ENCODE peak calls at places on chromosome 15, in four cellular contexts. D, U, C and N are unnamed samples.
A peak's percentile ranks its signal among the peaks of the same experiment; 100 is the strongest.

GRCh38 chr15:62495670-62496328 is 330.7 kb upstream of the C2CD4B start:
- DNase-seq in U (no peak), D (peak; percentile 80), C (no peak), N (peak; percentile 43)

GRCh38 chr15:99707481-99708270 is 25.6 kb downstream of the LYSMD4 start:
- DNase-seq in D (peak; percentile 61), U (no peak), C (no peak), N (no peak)

GRCh38 chr15:28167042-28167441 is 67.9 kb upstream of the OCA2 start:
- DNase-seq in C (no peak), U (no peak), D (no peak), N (no peak)

GRCh38 chr15:96051598-96051997 is 278.9 kb upstream of the NR2F2 start:
- DNase-seq in C (no peak), D (no peak), U (no peak), N (no peak)

GRCh38 chr15:34755419-34755773 is 598 bp upstream of the GJD2 start:
- DNase-seq in C (no peak), U (no peak), D (no peak), N (no peak)

GRCh38 chr15:96340611-96341464 is 10.3 kb downstream of the NR2F2 start:
- DNase-seq in D (peak; percentile 71), U (no peak), C (no peak), N (no peak)

GRCh38 chr15:80885180-80885579 is 104.4 kb downstream of the MESD start:
- DNase-seq in U (no peak), C (no peak), D (no peak), N (no peak)

GRCh38 chr15:69012761-69013364 is 1.6 kb upstream of the NOX5 start:
- DNase-seq in U (no peak), C (no peak), D (no peak), N (no peak)

GRCh38 chr15:68445351-68445750 is 13.4 kb upstream of the ITGA11 start:
- DNase-seq in D (no peak), U (no peak), C (no peak), N (no peak)

GRCh38 chr15:51341366-51342248 is at the start of gene GLDN:
- DNase-seq in C (no peak), U (no peak), D (peak; percentile 12), N (no peak)

GRCh38 chr15:45704329-45705249 is 69.8 kb downstream of the SQOR start:
- DNase-seq in D (peak; percentile 57), C (no peak), U (peak; percentile 51), N (no peak)

GRCh38 chr15:36931434-36931833 is 168.9 kb downstream of the MEIS2 start:
- DNase-seq in D (no peak), U (no peak), C (no peak), N (no peak)

GRCh38 chr15:55856506-55856905 is 113.6 kb upstream of the PRTG start:
- DNase-seq in U (no peak), C (no peak), D (peak; percentile 54), N (peak; percentile 28)

GRCh38 chr15:68434021-68434420 is 2.1 kb upstream of the ITGA11 start:
- DNase-seq in C (no peak), U (no peak), D (no peak), N (no peak)

GRCh38 chr15:22968356-22968755 is 11.8 kb downstream of the CYFIP1 start:
- DNase-seq in D (peak; percentile 93), U (peak; percentile 52), C (no peak), N (peak; percentile 89)

GRCh38 chr15:50051811-50052419 is 67.1 kb downstream of the ATP8B4 start:
- DNase-seq in U (peak; percentile 79), D (peak; percentile 93), C (no peak), N (peak; percentile 74)

GRCh38 chr15:50854594-50855490 is 53.6 kb upstream of the AP4E1 start:
- DNase-seq in C (no peak), D (no peak), U (no peak), N (peak; percentile 10)

GRCh38 chr15:77034620-77035467 is 36.1 kb downstream of the TSPAN3 start:
- DNase-seq in C (no peak), U (no peak), D (no peak), N (no peak)

GRCh38 chr15:99123706-99124451 is 19.0 kb downstream of the SYNM start:
- DNase-seq in D (peak; percentile 91), U (no peak), C (no peak), N (peak; percentile 93)

GRCh38 chr15:88243895-88244787 is 12.4 kb downstream of the NTRK3 start:
- DNase-seq in D (peak; percentile 47), C (no peak), U (no peak), N (no peak)

GRCh38 chr15:63908986-63909385 is 75.2 kb upstream of the HERC1 start:
- DNase-seq in U (no peak), D (peak; percentile 21), C (no peak), N (no peak)

GRCh38 chr15:67884009-67884408 is 44.2 kb upstream of the RNU6-1 start:
- DNase-seq in D (no peak), C (no peak), U (no peak), N (no peak)

GRCh38 chr15:33013827-33014445 is 180.6 kb downstream of the FMN1 start:
- DNase-seq in D (peak; percentile 76), U (peak; percentile 80), C (no peak), N (peak; percentile 25)

GRCh38 chr15:52523192-52523591 is 5.5 kb downstream of the MYO5A start:
- DNase-seq in C (no peak), U (no peak), D (peak; percentile 82), N (peak; percentile 49)

GRCh38 chr15:45201557-45202246 is 13.9 kb upstream of the SHF start:
- DNase-seq in D (no peak), C (no peak), U (no peak), N (no peak)

GRCh38 chr15:91522609-91523332 is 330.7 kb upstream of the SLCO3A1 start:
- DNase-seq in C (no peak), U (no peak), D (peak; percentile 82), N (no peak)

GRCh38 chr15:50820808-50821382 is 55.4 kb upstream of the SPPL2A start:
- DNase-seq in U (no peak), D (no peak), C (no peak), N (no peak)

GRCh38 chr15:69140306-69140705 is 20.1 kb upstream of the GLCE start:
- DNase-seq in D (no peak), C (no peak), U (no peak), N (no peak)

GRCh38 chr15:70439304-70439877 is 324.0 kb downstream of the UACA start:
- DNase-seq in U (no peak), D (no peak), C (no peak), N (no peak)

GRCh38 chr15:34855893-34856292 is 60.5 kb upstream of the ACTC1 start:
- DNase-seq in D (peak; percentile 10), U (no peak), C (no peak), N (no peak)

GRCh38 chr15:43483306-43484128 is 9.4 kb downstream of the TP53BP1 start:
- DNase-seq in U (no peak), C (no peak), D (peak; percentile 56), N (no peak)

GRCh38 chr15:56772868-56773639 is 39.7 kb upstream of the ZNF280D start:
- DNase-seq in D (peak; percentile 52), U (no peak), C (no peak), N (no peak)

GRCh38 chr15:98800437-98801233 is 152.3 kb downstream of the IGF1R start:
- DNase-seq in U (peak; percentile 77), D (peak; percentile 89), C (no peak), N (peak; percentile 79)

GRCh38 chr15:35092846-35093245 is 7.8 kb upstream of the NANOGP8 start:
- DNase-seq in D (no peak), C (no peak), U (no peak), N (no peak)

GRCh38 chr15:72033711-72034110 is 84.2 kb downstream of the MYO9A start:
- DNase-seq in U (no peak), D (peak; percentile 67), C (no peak), N (peak; percentile 6)

GRCh38 chr15:72034859-72035650 is 82.9 kb downstream of the MYO9A start:
- DNase-seq in U (no peak), C (no peak), D (no peak), N (no peak)

GRCh38 chr15:72037321-72037720 is 80.6 kb downstream of the MYO9A start:
- DNase-seq in C (no peak), U (peak; percentile 5), D (peak; percentile 66), N (no peak)

GRCh38 chr15:72034351-72034750 is 83.6 kb downstream of the MYO9A start:
- DNase-seq in C (no peak), U (no peak), D (no peak), N (no peak)

GRCh38 chr15:72033285-72033684 is 84.7 kb downstream of the MYO9A start:
- DNase-seq in D (no peak), U (no peak), C (no peak), N (no peak)
- H3K4me3 ChIP-seq in D (no peak overlapping the region), U (no peak overlapping the region), C (no peak overlapping the region), N (no peak overlapping the region)

DNA sequence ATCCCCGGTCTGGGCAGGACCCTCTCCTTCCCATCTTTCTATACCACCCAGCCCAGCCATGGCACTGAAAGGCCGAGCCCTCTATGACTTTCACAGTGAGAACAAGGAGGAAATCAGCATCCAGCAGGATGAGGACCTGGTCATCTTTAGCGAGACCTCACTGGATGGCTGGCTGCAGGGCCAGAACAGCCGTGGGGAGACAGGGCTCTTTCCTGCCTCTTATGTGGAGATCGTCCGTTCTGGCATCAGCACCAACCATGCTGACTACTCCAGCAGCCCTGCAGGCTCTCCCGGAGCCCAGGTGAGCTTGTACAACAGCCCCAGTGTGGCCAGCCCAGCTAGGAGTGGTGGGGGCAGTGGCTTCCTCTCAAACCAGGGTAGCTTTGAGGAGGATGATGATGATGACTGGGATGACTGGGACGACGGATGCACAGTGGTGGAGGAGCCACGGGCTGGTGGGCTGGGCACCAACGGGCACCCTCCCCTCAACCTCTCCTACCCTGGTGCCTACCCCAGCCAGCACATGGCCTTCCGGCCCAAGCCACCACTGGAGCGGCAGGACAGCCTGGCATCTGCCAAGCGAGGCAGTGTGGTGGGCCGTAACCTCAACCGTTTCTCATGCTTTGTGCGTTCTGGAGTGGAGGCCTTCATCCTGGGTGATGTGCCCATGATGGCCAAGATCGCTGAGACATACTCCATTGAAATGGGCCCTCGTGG is 1.5 kb downstream of the SNX33 start:
- DNase-seq in D (no peak), U (no peak), C (no peak), N (no peak)
- H3K4me3 ChIP-seq in D (peak overlapping the region; percentile 80), U (peak overlapping the region; percentile 80), C (no peak overlapping the region), N (peak overlapping the region; percentile 78)

GRCh38 chr15:41438206-41438605 is 21.3 kb downstream of the RTF1 start:
- DNase-seq in C (no peak), D (peak; percentile 33), U (no peak), N (no peak)
- H3K4me3 ChIP-seq in C (no peak overlapping the region), D (no peak overlapping the region), U (no peak overlapping the region), N (no peak overlapping the region)

DNA sequence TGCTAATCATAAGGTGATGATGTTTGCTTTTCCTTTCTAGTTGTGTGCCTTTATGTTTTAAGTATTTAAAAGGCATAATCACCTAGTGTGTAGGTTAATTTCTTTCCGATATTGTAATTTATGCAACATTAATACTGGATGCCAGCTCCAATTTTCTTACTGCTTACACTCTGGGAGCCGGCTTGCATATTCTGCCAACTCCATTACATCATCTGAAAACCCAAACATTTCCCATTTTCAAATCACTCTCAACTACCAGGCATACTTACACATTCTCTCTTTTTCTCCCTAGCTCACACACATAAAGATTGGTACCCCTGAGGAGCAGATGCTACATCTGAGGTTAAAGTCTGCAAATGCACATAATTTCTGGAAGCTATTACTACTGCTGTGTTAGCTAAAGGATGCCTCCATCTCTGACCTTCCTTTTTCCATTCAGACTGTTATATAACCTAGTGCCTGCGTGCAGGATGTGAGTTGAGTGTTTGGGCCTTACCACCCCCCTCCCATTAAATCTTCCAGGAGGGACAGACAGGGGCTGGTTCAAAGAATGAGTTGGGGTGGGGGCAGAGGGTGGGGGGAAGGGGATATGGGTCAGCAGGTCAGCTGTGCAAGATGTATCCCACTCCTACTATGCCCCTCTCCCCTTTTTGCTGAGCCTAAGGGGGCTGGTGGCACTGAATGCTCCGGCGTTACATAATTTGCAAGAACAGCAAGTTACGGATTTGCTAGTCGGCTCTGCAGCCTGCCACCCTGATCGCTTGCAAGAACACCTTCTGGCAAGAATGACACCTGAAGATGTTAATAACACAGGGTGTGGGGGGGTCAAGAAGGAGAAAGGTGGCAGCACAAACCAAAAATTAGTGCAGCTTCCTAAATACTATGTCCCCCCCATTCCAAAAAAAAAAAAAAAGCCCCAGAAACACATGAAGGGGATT is 2.5 kb downstream of the RORA start:
- DNase-seq in D (no peak), U (no peak), C (no peak), N (no peak)
- H3K4me3 ChIP-seq in D (peak overlapping the region; percentile 73), U (no peak overlapping the region), C (no peak overlapping the region), N (peak overlapping the region; percentile 80)